ENCODE peak calls at places on chromosomes 13 and 19, in five cellular contexts. N is GM13977, H is fibroblast of the aortic adventitia, F is pancreas, X is neural crest cell. J is an unnamed sample.

GRCh38 chr19:21519488-21519887 is 14.1 kb downstream of the ZNF429 start:
- DNase-seq in X (no peak), N (no peak), F (no peak), H (no peak), J (no peak)

GRCh38 chr13:30872685-30873443 is 33.2 kb upstream of the MEDAG start:
- DNase-seq in F (no peak), X (peak), H (peak), N (no peak), J (peak)

GRCh38 chr19:46180701-46181385 is 32.8 kb downstream of the IGFL2 start:
- DNase-seq in X (no peak), H (peak), N (no peak), F (no peak), J (no peak)

GRCh38 chr13:72696590-72696989 is 30.8 kb downstream of the MZT1 start:
- DNase-seq in H (peak), X (no peak), F (no peak), N (no peak), J (no peak)

GRCh38 chr19:40807147-40808020 is 8.4 kb downstream of the EGLN2 start:
- DNase-seq in X (no peak), H (no peak), N (no peak), F (no peak), J (peak)

GRCh38 chr13:39415403-39415802 is 187.6 kb downstream of the LHFPL6 start:
- DNase-seq in N (no peak), H (peak), F (peak), X (peak), J (peak)

GRCh38 chr13:28031929-28032328 is 43.4 kb upstream of the URAD start:
- DNase-seq in N (no peak), X (no peak), H (no peak), F (no peak), J (no peak)

GRCh38 chr19:37594982-37595382 is 306 bp downstream of the ZNF540 start:
- DNase-seq in F (peak), X (no peak), N (peak), H (no peak), J (no peak)

GRCh38 chr13:57629821-57630235 is 1.7 kb upstream of the PCDH17 start:
- DNase-seq in X (peak), F (peak), N (peak), H (peak), J (peak)

GRCh38 chr19:46728693-46729339 is 11.9 kb upstream of the PRKD2 start:
- DNase-seq in X (peak), N (peak), F (no peak), H (peak), J (peak)

GRCh38 chr19:4556574-4557185 is 2.8 kb downstream of the SEMA6B start:
- DNase-seq in F (no peak), N (peak), H (no peak), X (peak), J (no peak)

GRCh38 chr13:106089251-106089940 is 446.1 kb downstream of the EFNB2 start:
- DNase-seq in X (no peak), F (no peak), N (no peak), H (peak), J (no peak)

GRCh38 chr19:3736106-3736724 is 25.3 kb downstream of the APBA3 start:
- DNase-seq in N (no peak), X (no peak), H (no peak), F (no peak), J (no peak)

GRCh38 chr13:91157273-91158014 is 190.0 kb upstream of the MIR17HG start:
- DNase-seq in N (no peak), X (no peak), H (no peak), F (no peak), J (no peak)

GRCh38 chr19:17405250-17406038 is at the start of gene BST2:
- DNase-seq in N (peak), F (no peak), X (no peak), H (peak), J (no peak)

GRCh38 chr13:41117859-41118258 is 14.7 kb downstream of the KBTBD6 start:
- DNase-seq in F (no peak), X (no peak), H (no peak), N (no peak), J (no peak)

GRCh38 chr13:114029866-114030625 is 56.2 kb upstream of the C13orf46 start:
- DNase-seq in F (no peak), H (no peak), X (no peak), N (no peak), J (no peak)

GRCh38 chr13:30551194-30551593 is 66.5 kb upstream of the USPL1 start:
- DNase-seq in H (peak), N (peak), F (no peak), X (no peak), J (peak)

GRCh38 chr19:6047741-6048231 is 62.5 kb downstream of the RFX2 start:
- DNase-seq in X (peak), N (peak), F (no peak), H (peak), J (peak)

GRCh38 chr13:44795176-44795575 is 194.1 kb downstream of the NUFIP1 start:
- DNase-seq in F (no peak), X (no peak), N (no peak), H (peak), J (no peak)

GRCh38 chr19:39671739-39672363 is 16.1 kb downstream of the LGALS16 start:
- DNase-seq in N (peak), X (peak), H (peak), F (no peak), J (peak)

GRCh38 chr13:39602277-39602613 is 748 bp downstream of the LHFPL6 start:
- DNase-seq in X (no peak), F (no peak), H (no peak), N (peak), J (no peak)

GRCh38 chr19:45969676-45970075 is 4.0 kb downstream of the NOVA2 start:
- DNase-seq in N (no peak), H (no peak), X (no peak), F (no peak), J (no peak)

GRCh38 chr13:30963794-30964193 is 31.3 kb downstream of the TEX26 start:
- DNase-seq in F (peak), X (no peak), H (peak), N (no peak), J (no peak)

GRCh38 chr13:89988206-89988605 is 1359.3 kb upstream of the MIR17HG start:
- DNase-seq in F (no peak), N (no peak), H (no peak), X (no peak), J (no peak)

GRCh38 chr19:42477117-42477516 is 34.4 kb upstream of the CXCL17 start:
- DNase-seq in H (no peak), F (no peak), N (no peak), X (no peak), J (no peak)

GRCh38 chr19:42479736-42480135 is 37.0 kb upstream of the CXCL17 start:
- DNase-seq in H (no peak), X (no peak), N (no peak), F (no peak), J (no peak)

GRCh38 chr19:42475366-42475765 is 32.6 kb upstream of the CXCL17 start:
- DNase-seq in N (no peak), F (no peak), X (no peak), H (no peak), J (no peak)

GRCh38 chr19:42478765-42479307 is 36.1 kb upstream of the CXCL17 start:
- DNase-seq in N (no peak), F (no peak), H (no peak), X (no peak), J (no peak)

GRCh38 chr19:42477933-42478332 is 35.2 kb upstream of the CXCL17 start:
- DNase-seq in N (no peak), F (no peak), H (no peak), X (no peak), J (no peak)
- TF ChIP-seq CTCF in N (no peak), F (no peak), H (no peak), X (no peak), J (no peak)

GRCh38 chr19:962683-963385 is 21.3 kb upstream of the WDR18 start:
- DNase-seq in X (no peak), H (no peak), N (no peak), F (no peak), J (no peak)

GRCh38 chr19:959935-960502 is 24.1 kb upstream of the WDR18 start:
- DNase-seq in N (no peak), F (no peak), X (no peak), H (no peak), J (no peak)

GRCh38 chr19:958967-959685 is 25.0 kb upstream of the WDR18 start:
- DNase-seq in H (no peak), X (no peak), F (no peak), N (no peak), J (no peak)

GRCh38 chr19:961866-962620 is 22.1 kb upstream of the WDR18 start:
- DNase-seq in H (peak), X (no peak), N (no peak), F (no peak), J (no peak)

GRCh38 chr19:960601-960938 is 23.6 kb upstream of the WDR18 start:
- DNase-seq in X (no peak), F (no peak), N (no peak), H (no peak), J (no peak)
- TF ChIP-seq CTCF in X (no peak), F (no peak), N (no peak), H (no peak), J (no peak)

DNA sequence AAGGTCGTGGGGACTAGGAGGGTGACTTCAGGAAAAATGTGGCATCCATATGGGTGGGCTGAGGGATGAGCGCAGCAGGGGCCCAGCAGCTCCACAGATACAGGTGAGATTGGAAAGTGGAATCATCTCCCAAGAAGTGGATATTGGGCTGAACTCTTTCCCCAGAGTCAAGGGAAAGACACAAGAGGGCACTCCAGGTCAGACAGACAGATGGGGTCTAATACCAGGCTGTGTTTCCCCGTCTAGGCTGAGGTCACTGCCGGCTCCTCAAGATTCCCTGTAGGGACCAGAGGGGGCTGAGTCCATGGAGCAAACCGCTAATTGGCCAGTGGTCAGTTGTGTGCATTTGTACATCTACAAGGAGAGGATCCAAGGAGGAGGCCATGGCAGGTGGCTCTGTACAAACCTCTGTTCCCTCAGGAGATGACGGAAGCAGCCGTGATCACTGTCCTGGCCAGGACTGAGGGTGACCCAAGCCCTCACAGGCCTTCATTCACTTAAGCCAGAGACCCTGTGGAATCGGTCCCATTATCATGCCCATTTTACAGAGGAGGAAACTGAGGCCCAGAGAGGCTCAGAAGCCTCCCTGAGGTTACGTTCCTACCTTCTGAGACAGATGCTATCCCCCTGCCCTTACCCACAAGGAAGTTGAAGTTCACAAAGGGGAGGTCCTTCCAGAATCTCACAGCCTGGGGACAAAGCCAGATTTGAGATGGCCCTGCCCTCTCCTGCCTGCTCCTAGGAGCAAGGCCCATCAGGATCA is 14.9 kb upstream of the IGLON5 start:
- DNase-seq in F (no peak), N (no peak), X (no peak), H (no peak), J (no peak)
- TF ChIP-seq CTCF in F (no peak), N (peak), X (peak), H (no peak), J (no peak)

GRCh38 chr19:49073514-49074378 is 1.2 kb upstream of the KCNA7 start:
- DNase-seq in F (no peak), H (no peak), X (no peak), N (peak), J (no peak)
- TF ChIP-seq CTCF in F (no peak), H (peak), X (peak), N (peak), J (no peak)

GRCh38 chr19:7673995-7674667 is 2.8 kb upstream of the MCEMP1 start:
- DNase-seq in X (peak), N (no peak), H (peak), F (peak), J (no peak)
- TF ChIP-seq CTCF in X (no peak), N (no peak), H (no peak), F (no peak), J (no peak)

GRCh38 chr13:23714672-23715071 is 144.5 kb downstream of the TNFRSF19 start:
- DNase-seq in N (no peak), X (no peak), H (no peak), F (no peak), J (no peak)

GRCh38 chr13:23711355-23711754 is 141.1 kb downstream of the TNFRSF19 start:
- DNase-seq in X (no peak), F (no peak), N (no peak), H (no peak), J (no peak)

GRCh38 chr13:23718916-23719470 is 148.8 kb downstream of the TNFRSF19 start:
- DNase-seq in N (no peak), H (no peak), F (no peak), X (no peak), J (no peak)

GRCh38 chr13:23715092-23715761 is 145.0 kb downstream of the TNFRSF19 start:
- DNase-seq in N (no peak), H (no peak), X (no peak), F (no peak), J (no peak)

GRCh38 chr13:23715762-23716235 is 145.6 kb downstream of the TNFRSF19 start:
- DNase-seq in F (no peak), N (no peak), H (no peak), X (no peak), J (peak)
- TF ChIP-seq CTCF in F (no peak), N (peak), H (peak), X (peak), J (no peak)

DNA sequence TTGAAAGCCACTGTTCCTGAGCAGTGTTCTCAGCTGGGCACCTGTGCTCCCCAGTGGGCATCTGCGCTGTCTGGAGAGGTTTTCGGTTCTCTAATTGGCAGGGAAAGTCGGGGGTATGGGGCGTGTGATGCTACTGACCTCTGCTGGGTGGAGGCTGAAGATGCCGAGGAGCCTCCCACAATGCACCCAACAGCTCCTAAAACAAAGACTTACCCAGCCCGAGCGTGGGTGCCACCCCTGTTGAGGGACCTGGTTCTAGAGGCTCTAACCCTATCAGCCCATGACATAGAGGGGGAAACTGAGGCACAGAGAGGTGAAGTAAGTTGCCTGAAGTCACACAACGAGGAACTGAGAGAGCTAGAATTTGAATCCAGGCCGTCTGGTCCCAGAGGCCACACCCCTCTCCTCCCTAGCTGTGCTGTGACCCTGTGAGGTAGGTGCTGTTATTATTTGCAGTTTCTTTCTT is 2.3 kb downstream of the SPACA4 start:
- DNase-seq in F (no peak), H (peak), X (no peak), N (peak), J (peak)
- TF ChIP-seq CTCF in F (no peak), H (peak), X (peak), N (peak), J (no peak)

GRCh38 chr19:18853755-18854427 is 22.1 kb downstream of the UPF1 start:
- DNase-seq in N (no peak), H (no peak), F (no peak), X (no peak), J (no peak)
- TF ChIP-seq CTCF in N (peak), H (no peak), F (no peak), X (peak), J (no peak)

GRCh38 chr19:55309437-55309836 is 15.7 kb downstream of the TMEM150B start:
- DNase-seq in F (no peak), N (no peak), H (no peak), X (no peak), J (no peak)
- TF ChIP-seq CTCF in F (no peak), N (no peak), H (no peak), X (no peak), J (no peak)

DNA sequence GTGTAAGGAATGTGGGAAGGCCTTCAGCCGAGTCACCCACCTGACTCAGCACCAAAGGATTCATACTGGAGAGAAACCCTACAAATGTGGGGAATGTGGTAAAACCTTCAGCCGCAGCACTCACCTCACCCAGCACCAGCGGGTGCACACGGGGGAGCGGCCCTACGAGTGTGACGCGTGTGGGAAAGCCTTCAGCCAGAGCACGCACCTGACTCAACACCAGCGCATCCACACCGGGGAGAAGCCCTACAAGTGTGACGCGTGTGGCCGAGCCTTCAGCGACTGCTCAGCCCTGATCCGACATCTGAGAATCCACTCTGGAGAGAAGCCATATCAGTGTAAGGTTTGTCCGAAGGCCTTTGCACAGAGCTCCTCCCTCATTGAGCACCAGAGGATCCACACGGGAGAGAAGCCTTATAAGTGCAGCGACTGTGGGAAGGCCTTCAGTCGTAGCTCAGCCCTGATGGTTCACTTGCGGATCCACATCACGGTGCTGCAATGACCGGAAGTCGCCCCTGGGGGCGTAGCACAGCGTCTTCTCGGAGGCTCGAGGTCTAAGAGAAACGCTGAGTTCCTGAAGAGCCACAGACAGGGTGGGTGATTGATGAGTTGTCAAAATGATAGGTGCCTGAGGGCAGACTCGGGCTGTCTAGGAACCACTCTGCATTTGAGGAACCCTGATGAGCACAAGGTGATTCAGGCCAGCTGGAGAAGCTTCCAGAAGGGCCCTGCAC is 12.2 kb downstream of the ZSCAN22 start:
- DNase-seq in F (no peak), N (no peak), H (no peak), X (peak), J (peak)
- TF ChIP-seq CTCF in F (no peak), N (no peak), H (peak), X (peak), J (peak)